ENCODE peak calls at places on chromosome 11, in seven cellular contexts. T, J, A, Z, X, O and M are unnamed samples.

GRCh38 chr11:575324-575995 is 810 bp upstream of the PHRF1 start:
- DNase-seq in O (no peak), X (peak), T (no peak), A (no peak), Z (no peak), J (peak), M (no peak)

GRCh38 chr11:63017306-63017974 is 1.8 kb upstream of the SLC22A8 start:
- DNase-seq in O (no peak), Z (peak), J (no peak), T (no peak), X (no peak), A (no peak), M (no peak)

GRCh38 chr11:126413843-126414405 is 58.4 kb downstream of the ST3GAL4 start:
- DNase-seq in O (no peak), Z (no peak), J (no peak), X (no peak), A (no peak), T (no peak), M (no peak)

GRCh38 chr11:20161230-20161918 is 1.1 kb upstream of the DBX1 start:
- DNase-seq in O (no peak), A (no peak), X (no peak), T (no peak), J (no peak), Z (no peak), M (no peak)

GRCh38 chr11:45451766-45452440 is 165.8 kb upstream of the SYT13 start:
- DNase-seq in Z (no peak), A (no peak), O (no peak), T (no peak), J (no peak), X (no peak), M (no peak)

GRCh38 chr11:76307416-76307815 is 73.5 kb downstream of the THAP12 start:
- DNase-seq in T (no peak), O (no peak), Z (no peak), A (no peak), J (no peak), X (no peak), M (no peak)

GRCh38 chr11:121936781-121937447 is 179.1 kb downstream of the BLID start:
- DNase-seq in J (no peak), T (no peak), Z (no peak), X (no peak), O (no peak), A (no peak), M (no peak)

GRCh38 chr11:108518581-108518980 is 20.4 kb upstream of the POGLUT3 start:
- DNase-seq in X (no peak), Z (no peak), O (no peak), T (no peak), A (no peak), J (no peak), M (no peak)

GRCh38 chr11:25766332-25767015 is 565.5 kb upstream of the ANO3 start:
- DNase-seq in O (no peak), X (no peak), A (no peak), J (no peak), Z (no peak), T (no peak), M (no peak)

GRCh38 chr11:1655168-1656060 is 25.8 kb downstream of the KRTAP5-5 start:
- DNase-seq in J (no peak), A (no peak), T (no peak), X (no peak), Z (no peak), O (no peak), M (no peak)

GRCh38 chr11:108975641-108976071 is 310.8 kb downstream of the DDX10 start:
- DNase-seq in Z (peak), X (peak), T (no peak), J (no peak), O (no peak), A (no peak), M (no peak)